ENCODE peak calls at places on chromosomes 4 and X, in four cellular contexts. C, V, U and H are unnamed samples.
A peak's percentile ranks its signal among the peaks of the same experiment; 100 is the strongest.

GRCh38 chrX:134431894-134432293 is 28.1 kb upstream of the HPRT1 start:
- DNase-seq in C (no peak), V (no peak), U (no peak), H (no peak)

GRCh38 chr4:185534850-185535761 is at the start of gene PDLIM3:
- DNase-seq in C (peak; percentile 58), V (peak; percentile 80), U (peak; percentile 88), H (peak; percentile 61)

GRCh38 chr4:149980941-149981340 is 97.3 kb upstream of the DCLK2 start:
- DNase-seq in C (peak; percentile 60), V (peak; percentile 64), U (peak; percentile 41), H (peak; percentile 56)

GRCh38 chrX:276588-277171 is 4.5 kb upstream of the PLCXD1 start:
- DNase-seq in C (peak; percentile 49), V (peak; percentile 43), U (no peak), H (peak; percentile 73)

GRCh38 chr4:4461178-4461577 is 74.3 kb downstream of the NSG1 start:
- DNase-seq in C (no peak), V (no peak), U (no peak), H (no peak)

GRCh38 chr4:82599336-82599735 is 37.5 kb upstream of the TMEM150C start:
- DNase-seq in C (no peak), V (no peak), U (no peak), H (no peak)

GRCh38 chrX:36609653-36610585 is 398.2 kb upstream of the FAM47C start:
- DNase-seq in C (no peak), V (no peak), U (no peak), H (no peak)

GRCh38 chr4:48375651-48376291 is 34.4 kb downstream of the SLAIN2 start:
- DNase-seq in C (peak; percentile 71), V (no peak), U (no peak), H (peak; percentile 25)

GRCh38 chrX:8453619-8454018 is 11.0 kb upstream of the VCX3B start:
- DNase-seq in C (no peak), V (no peak), U (no peak), H (no peak)

GRCh38 chr4:74055498-74055897 is 17.0 kb upstream of the CXCL3 start:
- DNase-seq in C (no peak), V (no peak), U (no peak), H (no peak)

GRCh38 chr4:109266891-109267290 is 35.6 kb downstream of the COL25A1 start:
- DNase-seq in C (no peak), V (no peak), U (no peak), H (no peak)

GRCh38 chr4:155371432-155372043 is 5.2 kb downstream of the MAP9 start:
- DNase-seq in C (no peak), V (no peak), U (no peak), H (no peak)
- TF ChIP-seq CTCF in C (peak; percentile 55), V (no peak), U (no peak), H (peak; percentile 42)

GRCh38 chr4:36183665-36184393 is 60.5 kb downstream of the ARAP2 start:
- DNase-seq in C (no peak), V (no peak), U (no peak), H (no peak)

GRCh38 chr4:36177946-36178345 is 66.4 kb downstream of the ARAP2 start:
- DNase-seq in C (no peak), V (no peak), U (no peak), H (no peak)

GRCh38 chr4:36187723-36188333 is 56.5 kb downstream of the ARAP2 start:
- DNase-seq in C (no peak), V (no peak), U (no peak), H (no peak)

GRCh38 chr4:36178489-36178888 is 65.8 kb downstream of the ARAP2 start:
- DNase-seq in C (no peak), V (no peak), U (no peak), H (no peak)

GRCh38 chr4:36183232-36183631 is 61.1 kb downstream of the ARAP2 start:
- DNase-seq in C (no peak), V (peak; percentile 29), U (no peak), H (no peak)
- TF ChIP-seq POLR2A in C (no peak), V (no peak), U (no peak), H (no peak)

DNA sequence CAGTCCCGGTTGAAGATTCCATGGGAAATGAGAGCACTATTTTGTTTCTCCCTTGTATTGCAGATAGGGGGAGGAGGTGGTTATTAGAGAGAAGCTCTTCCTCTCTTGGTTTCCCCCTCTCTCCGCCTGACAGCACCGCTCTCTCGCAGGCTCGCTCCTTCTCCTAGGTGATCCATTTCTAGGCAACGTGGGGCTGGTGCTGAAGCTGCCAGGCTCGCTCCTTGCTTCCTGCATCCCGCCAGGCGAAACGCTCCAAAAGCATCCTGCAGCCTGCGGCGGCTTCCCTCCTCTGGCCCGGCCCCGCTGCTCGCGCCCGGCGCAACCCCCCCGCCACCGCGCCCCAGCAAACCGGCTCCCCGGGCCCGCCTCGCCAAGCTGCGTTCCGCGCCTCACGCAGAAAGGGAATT is at the start of gene GRID2:
- DNase-seq in C (no peak), V (peak; percentile 9), U (peak; percentile 28), H (peak; percentile 22)
- TF ChIP-seq CTCF in C (no peak), V (no peak), U (no peak), H (no peak)

DNA sequence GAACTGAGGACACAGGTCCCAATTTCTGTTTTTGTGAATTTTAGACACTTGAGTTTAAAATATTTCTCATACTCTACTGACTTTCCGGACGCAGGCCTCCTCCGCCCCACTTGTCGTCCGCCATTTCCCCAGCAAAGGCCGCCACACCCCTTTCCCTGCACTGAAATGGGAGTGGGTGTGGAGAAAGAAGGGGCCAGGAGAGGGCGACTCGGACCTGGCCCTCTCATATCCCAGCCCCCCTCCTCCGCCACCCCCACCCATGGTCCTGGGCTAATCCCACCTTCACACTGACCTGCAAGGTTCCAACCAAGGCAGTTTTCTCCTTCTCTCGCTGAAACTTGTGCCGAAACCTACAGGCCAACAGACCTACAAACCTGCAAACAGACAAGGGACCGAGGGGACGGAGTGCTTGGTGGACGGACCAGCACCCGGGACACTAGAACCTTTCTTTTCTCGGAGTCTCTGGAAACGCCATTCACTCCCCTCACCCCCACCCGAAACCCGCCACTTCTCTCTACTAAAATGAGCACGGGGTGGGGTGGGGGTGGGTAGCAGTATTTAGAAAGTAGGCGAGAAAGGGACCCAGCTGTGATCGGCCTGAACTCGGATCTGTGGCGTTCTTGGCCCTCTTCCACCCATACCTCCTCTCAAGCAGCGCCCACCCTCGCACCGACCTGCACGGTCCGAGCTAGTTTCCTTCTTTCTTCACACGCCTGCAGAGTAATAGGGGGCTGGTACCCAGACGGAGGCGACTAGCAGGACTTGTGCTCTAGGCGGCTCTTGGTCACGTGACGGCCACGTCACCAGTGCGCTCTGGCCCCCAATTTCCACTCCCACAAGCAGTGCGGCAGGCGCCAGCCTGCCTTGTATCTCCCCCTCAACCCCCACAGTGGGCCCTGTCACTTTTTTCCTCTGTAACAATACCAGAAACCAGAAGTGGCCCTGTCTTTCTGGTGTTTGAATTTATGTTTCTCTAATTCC is at the start of gene ARMCX6:
- DNase-seq in C (peak; percentile 80), V (peak; percentile 83), U (peak; percentile 79), H (peak; percentile 77)
- TF ChIP-seq POLR2A in C (no peak), V (peak; percentile 79), U (peak; percentile 50), H (no peak)

DNA sequence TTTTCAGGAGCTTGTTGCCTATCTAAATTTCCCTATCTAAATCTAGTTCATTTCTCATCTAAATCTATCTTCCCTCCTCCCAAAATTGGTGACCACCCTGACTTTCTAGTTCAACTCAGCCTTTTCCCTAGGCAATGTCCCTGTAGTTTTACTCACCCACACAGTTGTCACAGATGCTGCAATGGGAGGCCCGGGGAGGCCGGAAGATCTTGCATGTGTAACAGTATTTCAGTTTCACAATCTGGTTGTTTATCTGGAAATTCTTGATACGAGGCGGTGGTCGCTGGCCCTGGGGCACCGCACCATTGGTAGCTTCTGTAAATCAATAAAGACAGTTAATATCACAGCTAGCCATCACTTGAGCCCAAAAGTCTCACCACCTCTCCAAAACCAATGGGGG is 20.2 kb downstream of the ZDHHC9 start:
- DNase-seq in C (no peak), V (no peak), U (no peak), H (no peak)
- TF ChIP-seq CTCF in C (no peak), V (no peak), U (no peak), H (no peak)

GRCh38 chrX:149610511-149610910 is 15.4 kb upstream of the HSFX2 start:
- DNase-seq in C (no peak), V (no peak), U (no peak), H (no peak)

GRCh38 chrX:149607699-149608098 is 12.6 kb upstream of the HSFX2 start:
- DNase-seq in C (no peak), V (no peak), U (no peak), H (no peak)

DNA sequence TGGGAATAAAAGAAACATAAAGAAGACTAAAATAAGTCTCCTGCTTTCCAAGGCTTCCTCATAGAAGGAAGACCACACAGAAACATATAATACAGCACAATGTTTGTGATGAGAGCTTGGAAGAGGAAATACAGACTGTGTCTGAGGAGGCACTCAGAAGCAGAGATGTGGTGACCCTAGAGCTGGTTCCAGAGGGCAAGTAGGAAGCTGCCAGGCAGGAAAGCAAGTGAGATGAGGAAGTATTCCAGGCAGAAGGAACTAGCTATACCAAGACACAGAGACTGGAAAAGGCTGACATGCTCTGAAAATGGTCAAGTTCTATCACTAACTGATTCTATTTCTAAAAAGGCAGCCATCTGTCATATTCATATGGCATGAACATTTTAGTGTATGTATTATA is 16.5 kb upstream of the HSFX2 start:
- DNase-seq in C (no peak), V (no peak), U (no peak), H (no peak)
- TF ChIP-seq POLR2A in C (no peak), V (no peak), U (no peak), H (no peak)

GRCh38 chr4:99668472-99668871 is 10.8 kb upstream of the C4orf54 start:
- DNase-seq in C (no peak), V (no peak), U (peak; percentile 79), H (peak; percentile 75)
- TF ChIP-seq CTCF in C (no peak), V (no peak), U (no peak), H (no peak)

DNA sequence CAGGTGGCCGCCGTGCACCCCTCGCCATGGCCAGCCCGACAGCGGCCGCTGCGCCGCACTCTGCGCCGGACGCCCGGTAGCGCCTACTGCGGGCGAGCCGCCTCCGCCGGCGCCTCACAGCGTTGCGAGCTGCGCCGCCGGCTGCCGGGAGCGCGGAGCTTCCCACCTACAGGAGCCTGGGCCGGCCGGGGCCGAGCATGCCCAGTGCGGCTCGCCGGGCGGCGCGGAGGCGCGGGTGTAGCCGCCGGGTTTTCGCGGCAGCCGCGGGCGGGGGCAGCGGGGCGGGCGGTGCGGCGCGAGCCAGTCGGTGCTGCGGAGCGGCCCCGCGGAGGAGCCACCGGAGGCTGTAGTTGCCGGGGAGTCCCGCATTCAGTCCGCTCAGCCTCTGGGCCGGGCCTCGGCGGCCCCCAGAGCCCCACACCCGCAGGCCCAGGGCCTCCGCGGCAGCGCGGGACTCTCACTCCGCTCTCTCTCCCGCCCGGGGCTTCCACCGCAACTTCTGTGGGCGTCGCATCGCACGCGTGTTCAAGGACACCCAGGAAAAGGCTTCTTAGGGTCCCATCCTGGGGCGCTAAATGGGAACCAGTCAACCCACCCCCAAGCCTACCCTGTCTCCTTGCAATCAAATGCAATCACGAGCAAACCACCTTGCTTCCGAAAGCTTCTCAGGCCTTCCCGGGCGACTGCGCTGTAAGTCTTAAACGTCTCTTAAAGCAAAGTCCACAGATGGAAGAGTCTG is at the start of gene MFAP3L:
- DNase-seq in C (peak; percentile 91), V (peak; percentile 87), U (peak; percentile 88), H (peak; percentile 90)
- TF ChIP-seq POLR2A in C (peak; percentile 68), V (peak; percentile 62), U (peak; percentile 35), H (peak; percentile 68)